ENCODE peak calls at places on chromosomes 16 and 17, in seven cellular contexts. One of them, this sample, is unnamed.

GRCh38 chr17:12927541-12928425 is 90.0 kb downstream of the ELAC2 start:
- DNase-seq in vagina: no peak
- DNase-seq in SK-N-MC: peak
- DNase-seq in Panc1: no peak
- DNase-seq in K562: no peak
- DNase-seq in GM12878: no peak
- DNase-seq in prostate gland: no peak
- DNase-seq in this sample: no peak

GRCh38 chr16:6482861-6483530 is 849.6 kb upstream of the RBFOX1 start:
- DNase-seq in vagina: no peak
- DNase-seq in SK-N-MC: no peak
- DNase-seq in Panc1: no peak
- DNase-seq in K562: no peak
- DNase-seq in GM12878: no peak
- DNase-seq in prostate gland: no peak
- DNase-seq in this sample: no peak

GRCh38 chr16:88013766-88014165 is 62.5 kb downstream of the BANP start:
- DNase-seq in vagina: no peak
- DNase-seq in SK-N-MC: no peak
- DNase-seq in Panc1: no peak
- DNase-seq in K562: no peak
- DNase-seq in GM12878: no peak
- DNase-seq in prostate gland: no peak
- DNase-seq in this sample: no peak

GRCh38 chr17:39100530-39100929 is 50.9 kb downstream of the PLXDC1 start:
- DNase-seq in vagina: no peak
- DNase-seq in SK-N-MC: no peak
- DNase-seq in Panc1: no peak
- DNase-seq in K562: no peak
- DNase-seq in GM12878: no peak
- DNase-seq in prostate gland: no peak
- DNase-seq in this sample: no peak

GRCh38 chr16:24896439-24896838 is 50.7 kb downstream of the SLC5A11 start:
- DNase-seq in vagina: no peak
- DNase-seq in SK-N-MC: no peak
- DNase-seq in Panc1: no peak
- DNase-seq in K562: no peak
- DNase-seq in GM12878: peak
- DNase-seq in prostate gland: no peak
- DNase-seq in this sample: no peak

GRCh38 chr16:17467923-17468540 is 2.7 kb downstream of the XYLT1 start:
- DNase-seq in vagina: peak
- DNase-seq in SK-N-MC: no peak
- DNase-seq in Panc1: no peak
- DNase-seq in K562: no peak
- DNase-seq in GM12878: no peak
- DNase-seq in prostate gland: peak
- DNase-seq in this sample: peak

GRCh38 chr16:3986235-3986544 is 105.7 kb upstream of the CREBBP start:
- DNase-seq in vagina: no peak
- DNase-seq in SK-N-MC: no peak
- DNase-seq in Panc1: no peak
- DNase-seq in K562: no peak
- DNase-seq in GM12878: no peak
- DNase-seq in prostate gland: no peak
- DNase-seq in this sample: no peak

GRCh38 chr16:67277294-67277998 is 1.9 kb upstream of the PLEKHG4 start:
- DNase-seq in vagina: no peak
- DNase-seq in SK-N-MC: no peak
- DNase-seq in Panc1: peak
- DNase-seq in K562: peak
- DNase-seq in GM12878: no peak
- DNase-seq in prostate gland: no peak
- DNase-seq in this sample: peak

GRCh38 chr17:51085150-51085805 is 35.4 kb downstream of the SPAG9 start:
- DNase-seq in vagina: no peak
- DNase-seq in SK-N-MC: no peak
- DNase-seq in Panc1: peak
- DNase-seq in K562: no peak
- DNase-seq in GM12878: no peak
- DNase-seq in prostate gland: no peak
- DNase-seq in this sample: no peak

GRCh38 chr17:13222931-13223330 is 205.1 kb upstream of the ELAC2 start:
- DNase-seq in vagina: no peak
- DNase-seq in SK-N-MC: no peak
- DNase-seq in Panc1: no peak
- DNase-seq in K562: no peak
- DNase-seq in GM12878: no peak
- DNase-seq in prostate gland: no peak
- DNase-seq in this sample: no peak

GRCh38 chr17:63437287-63438091 is 8.6 kb downstream of the CYB561 start:
- DNase-seq in vagina: no peak
- DNase-seq in SK-N-MC: no peak
- DNase-seq in Panc1: no peak
- DNase-seq in K562: peak
- DNase-seq in GM12878: no peak
- DNase-seq in prostate gland: no peak
- DNase-seq in this sample: no peak

GRCh38 chr16:56871172-56871593 is 6.2 kb downstream of the SLC12A3 start:
- DNase-seq in vagina: no peak
- DNase-seq in SK-N-MC: no peak
- DNase-seq in Panc1: no peak
- DNase-seq in K562: no peak
- DNase-seq in GM12878: peak
- DNase-seq in prostate gland: peak
- DNase-seq in this sample: no peak

GRCh38 chr16:2752850-2753522 is 548 bp downstream of the SRRM2 start:
- DNase-seq in vagina: no peak
- DNase-seq in SK-N-MC: no peak
- DNase-seq in Panc1: no peak
- DNase-seq in K562: peak
- DNase-seq in GM12878: no peak
- DNase-seq in prostate gland: peak
- DNase-seq in this sample: peak

GRCh38 chr17:16584273-16584995 is 15.4 kb upstream of the ZNF287 start:
- DNase-seq in vagina: peak
- DNase-seq in SK-N-MC: no peak
- DNase-seq in Panc1: peak
- DNase-seq in K562: peak
- DNase-seq in GM12878: peak
- DNase-seq in prostate gland: peak
- DNase-seq in this sample: peak

GRCh38 chr17:8001976-8002645 is at the start of gene GUCY2D:
- DNase-seq in vagina: no peak
- DNase-seq in SK-N-MC: no peak
- DNase-seq in Panc1: no peak
- DNase-seq in K562: no peak
- DNase-seq in GM12878: no peak
- DNase-seq in prostate gland: no peak
- DNase-seq in this sample: no peak

GRCh38 chr17:13113821-13114525 is 96.1 kb upstream of the ELAC2 start:
- DNase-seq in vagina: no peak
- DNase-seq in SK-N-MC: no peak
- DNase-seq in Panc1: no peak
- DNase-seq in K562: no peak
- DNase-seq in GM12878: no peak
- DNase-seq in prostate gland: no peak
- DNase-seq in this sample: no peak

DNA sequence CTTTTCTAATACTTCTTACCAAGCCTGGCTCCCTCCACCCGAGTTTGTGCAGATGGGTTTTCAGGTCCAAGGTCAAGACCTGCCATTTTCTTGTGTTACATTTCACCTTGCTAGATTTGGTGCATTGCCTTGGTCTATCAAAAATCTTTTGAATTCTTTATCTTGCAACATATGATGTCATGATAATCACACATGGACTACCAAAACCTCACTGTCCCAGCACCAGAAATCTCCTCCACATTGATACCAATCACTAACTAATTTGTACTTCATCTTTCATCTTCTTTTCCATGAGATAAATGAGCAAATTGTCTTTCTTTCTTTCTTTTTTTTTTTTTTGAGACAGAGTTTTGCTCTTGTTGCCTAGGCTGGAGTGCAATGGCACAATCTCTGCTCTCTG is 33.0 kb upstream of the ZFHX3 start:
- DNase-seq in vagina: no peak
- DNase-seq in SK-N-MC: no peak
- DNase-seq in Panc1: no peak
- DNase-seq in K562: no peak
- DNase-seq in GM12878: no peak
- DNase-seq in prostate gland: no peak
- DNase-seq in this sample: no peak
- TF ChIP-seq POLR2AphosphoS5 in vagina: no peak
- TF ChIP-seq POLR2AphosphoS5 in SK-N-MC: no peak
- TF ChIP-seq POLR2AphosphoS5 in Panc1: no peak
- TF ChIP-seq POLR2AphosphoS5 in K562: no peak
- TF ChIP-seq POLR2AphosphoS5 in GM12878: no peak
- TF ChIP-seq POLR2AphosphoS5 in prostate gland: no peak
- TF ChIP-seq POLR2AphosphoS5 in this sample: no peak

DNA sequence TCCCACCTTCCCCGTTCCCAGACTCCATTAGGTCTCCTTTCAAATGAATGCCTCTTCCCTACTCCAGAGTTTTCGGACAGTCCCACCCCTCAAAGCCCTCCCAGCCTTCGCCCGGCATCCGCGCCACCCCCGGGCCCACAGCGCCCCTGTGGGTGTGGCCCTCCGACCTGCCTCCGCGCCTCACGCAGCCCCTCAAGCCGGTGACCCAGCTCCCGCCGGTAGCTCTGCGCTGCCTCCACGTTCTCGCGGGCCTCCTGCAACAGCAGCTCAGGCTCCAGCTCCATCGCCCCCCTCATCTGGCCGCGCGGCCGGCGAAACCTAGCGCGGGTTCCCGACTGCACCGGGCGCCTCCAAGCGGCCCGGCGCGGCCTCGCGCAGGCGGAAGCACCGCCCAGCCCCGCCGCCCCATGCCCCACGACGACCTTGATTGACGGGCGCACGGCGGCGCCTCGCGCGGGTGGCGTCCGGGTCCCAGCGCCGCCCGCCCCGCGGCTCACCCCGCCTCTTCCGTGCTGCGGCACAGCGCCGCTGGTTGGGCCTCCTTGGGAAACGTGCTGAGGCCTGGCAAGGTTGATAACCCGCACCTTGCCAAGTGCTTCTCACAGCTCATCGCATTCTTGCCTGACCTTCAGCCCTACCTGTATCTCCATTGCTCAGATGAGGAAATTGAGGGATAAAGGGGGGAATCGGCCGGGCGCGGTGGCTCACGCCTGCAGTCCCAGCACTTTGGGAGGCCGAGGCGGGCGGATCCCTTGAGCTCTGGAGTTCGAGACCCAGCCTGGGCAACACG is at the start of gene CRLF3:
- DNase-seq in vagina: peak
- DNase-seq in SK-N-MC: no peak
- DNase-seq in Panc1: peak
- DNase-seq in K562: peak
- DNase-seq in GM12878: peak
- DNase-seq in prostate gland: peak
- DNase-seq in this sample: peak
- TF ChIP-seq POLR2AphosphoS5 in vagina: peak
- TF ChIP-seq POLR2AphosphoS5 in SK-N-MC: peak
- TF ChIP-seq POLR2AphosphoS5 in Panc1: peak
- TF ChIP-seq POLR2AphosphoS5 in K562: peak
- TF ChIP-seq POLR2AphosphoS5 in GM12878: peak
- TF ChIP-seq POLR2AphosphoS5 in prostate gland: peak
- TF ChIP-seq POLR2AphosphoS5 in this sample: peak

DNA sequence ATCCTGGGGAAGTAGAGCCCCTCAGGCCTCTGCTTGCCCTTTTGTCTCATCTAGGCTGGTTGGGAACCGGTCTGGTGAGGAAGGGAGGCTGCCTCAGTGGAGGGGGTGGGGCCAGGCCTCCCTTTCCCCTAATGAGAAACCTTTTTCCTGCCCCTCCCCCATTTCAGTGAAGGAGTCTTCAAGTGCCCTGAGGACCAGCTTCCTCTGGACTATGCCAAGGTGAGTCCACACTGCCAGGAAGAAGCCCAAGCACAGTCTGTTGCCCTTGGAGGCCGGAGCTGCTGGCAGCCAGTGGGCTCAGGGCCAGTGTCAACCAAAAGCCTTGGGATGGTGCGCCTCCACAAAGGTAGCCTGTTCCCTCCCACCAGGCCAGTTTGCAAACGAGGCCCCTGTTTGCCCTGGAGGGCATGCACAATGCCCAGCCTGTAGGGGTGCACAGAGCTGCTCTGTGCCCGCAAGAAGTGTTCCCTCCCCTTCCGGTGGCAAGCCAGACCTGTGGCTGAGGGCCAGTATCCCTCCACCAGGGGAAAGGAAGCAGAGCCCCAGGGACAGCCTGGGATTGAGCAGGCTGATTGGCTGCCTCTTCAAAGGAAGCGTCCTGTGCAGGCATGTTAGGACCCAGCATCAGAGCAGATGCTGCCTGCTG is 3.4 kb downstream of the TRAF4 start:
- DNase-seq in vagina: no peak
- DNase-seq in SK-N-MC: no peak
- DNase-seq in Panc1: no peak
- DNase-seq in K562: peak
- DNase-seq in GM12878: no peak
- DNase-seq in prostate gland: peak
- DNase-seq in this sample: peak
- TF ChIP-seq POLR2AphosphoS5 in vagina: no peak
- TF ChIP-seq POLR2AphosphoS5 in SK-N-MC: no peak
- TF ChIP-seq POLR2AphosphoS5 in Panc1: no peak
- TF ChIP-seq POLR2AphosphoS5 in K562: no peak
- TF ChIP-seq POLR2AphosphoS5 in GM12878: no peak
- TF ChIP-seq POLR2AphosphoS5 in prostate gland: peak
- TF ChIP-seq POLR2AphosphoS5 in this sample: peak

DNA sequence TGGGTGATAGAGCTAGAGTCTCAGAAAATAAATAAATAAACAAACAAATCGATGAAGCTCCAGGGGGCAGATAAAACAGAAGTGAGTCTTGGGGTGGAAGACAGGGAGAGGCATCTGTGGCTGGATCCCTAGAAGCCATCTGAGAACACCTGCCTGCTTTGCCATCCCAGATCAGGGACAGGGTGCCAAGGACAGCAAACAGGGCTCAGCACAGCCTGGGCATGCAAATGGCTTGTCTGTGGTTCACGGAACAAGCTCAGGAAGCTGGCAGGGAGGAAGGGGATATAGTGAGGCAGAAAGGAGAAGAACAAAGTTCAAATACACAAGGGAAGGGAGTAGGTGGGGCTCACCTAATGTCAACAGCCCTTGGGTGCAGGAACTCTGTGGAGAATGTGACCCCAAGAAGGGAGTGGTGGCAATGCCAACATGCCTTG is 27.5 kb downstream of the TRIM25 start:
- DNase-seq in vagina: no peak
- DNase-seq in SK-N-MC: no peak
- DNase-seq in Panc1: no peak
- DNase-seq in K562: no peak
- DNase-seq in GM12878: no peak
- DNase-seq in prostate gland: no peak
- DNase-seq in this sample: no peak
- TF ChIP-seq POLR2AphosphoS5 in vagina: no peak
- TF ChIP-seq POLR2AphosphoS5 in SK-N-MC: no peak
- TF ChIP-seq POLR2AphosphoS5 in Panc1: no peak
- TF ChIP-seq POLR2AphosphoS5 in K562: no peak
- TF ChIP-seq POLR2AphosphoS5 in GM12878: no peak
- TF ChIP-seq POLR2AphosphoS5 in prostate gland: no peak
- TF ChIP-seq POLR2AphosphoS5 in this sample: no peak